ENCODE peak calls at places on chromosomes 11 and 22, in four cellular contexts. O, M, P and E are unnamed samples.

GRCh38 chr22:47063606-47064005 is 301.2 kb downstream of the TBC1D22A start:
- DNase-seq in P (no peak), O (no peak), M (no peak), E (no peak)

GRCh38 chr11:102191832-102192231 is 81.6 kb downstream of the YAP1 start:
- DNase-seq in O (no peak), M (no peak), P (no peak), E (no peak)

GRCh38 chr22:23116506-23117263 is 25.1 kb downstream of the RSPH14 start:
- DNase-seq in P (peak; percentile 6), O (no peak), M (no peak), E (no peak)

GRCh38 chr11:73173755-73174494 is 31.8 kb upstream of the FCHSD2 start:
- DNase-seq in M (no peak), O (no peak), P (no peak), E (no peak)

GRCh38 chr11:107493117-107493516 is 35.5 kb upstream of the CWF19L2 start:
- DNase-seq in O (no peak), M (no peak), P (no peak), E (no peak)

GRCh38 chr11:46710821-46711269 is 8.2 kb upstream of the F2 start:
- DNase-seq in M (no peak), O (peak; percentile 68), P (peak; percentile 50), E (no peak)

GRCh38 chr22:20509344-20510047 is 2.1 kb downstream of the MED15 start:
- DNase-seq in P (peak; percentile 62), M (no peak), O (peak; percentile 79), E (peak; percentile 84)

GRCh38 chr22:17633217-17633997 is 4.9 kb upstream of the ATP6V1E1 start:
- DNase-seq in M (no peak), P (no peak), O (no peak), E (no peak)

GRCh38 chr11:88179141-88179540 is 3.9 kb upstream of the RAB38 start:
- DNase-seq in O (no peak), P (no peak), M (no peak), E (no peak)

GRCh38 chr11:2819316-2819715 is 66.3 kb downstream of the CDKN1C start:
- DNase-seq in P (no peak), O (no peak), M (no peak), E (no peak)

GRCh38 chr22:40224702-40225101 is 47.0 kb downstream of the TNRC6B start:
- DNase-seq in M (no peak), P (no peak), O (no peak), E (no peak)

GRCh38 chr11:27673979-27674663 is 26.1 kb downstream of the BDNF start:
- DNase-seq in M (no peak), O (no peak), P (no peak), E (no peak)

GRCh38 chr11:123457187-123457770 is 27.2 kb downstream of the GRAMD1B start:
- DNase-seq in P (no peak), O (peak; percentile 57), M (no peak), E (peak; percentile 32)

GRCh38 chr22:48369789-48370507 is 1457.7 kb downstream of the BRD1 start:
- DNase-seq in M (no peak), O (no peak), P (no peak), E (peak; percentile 43)

DNA sequence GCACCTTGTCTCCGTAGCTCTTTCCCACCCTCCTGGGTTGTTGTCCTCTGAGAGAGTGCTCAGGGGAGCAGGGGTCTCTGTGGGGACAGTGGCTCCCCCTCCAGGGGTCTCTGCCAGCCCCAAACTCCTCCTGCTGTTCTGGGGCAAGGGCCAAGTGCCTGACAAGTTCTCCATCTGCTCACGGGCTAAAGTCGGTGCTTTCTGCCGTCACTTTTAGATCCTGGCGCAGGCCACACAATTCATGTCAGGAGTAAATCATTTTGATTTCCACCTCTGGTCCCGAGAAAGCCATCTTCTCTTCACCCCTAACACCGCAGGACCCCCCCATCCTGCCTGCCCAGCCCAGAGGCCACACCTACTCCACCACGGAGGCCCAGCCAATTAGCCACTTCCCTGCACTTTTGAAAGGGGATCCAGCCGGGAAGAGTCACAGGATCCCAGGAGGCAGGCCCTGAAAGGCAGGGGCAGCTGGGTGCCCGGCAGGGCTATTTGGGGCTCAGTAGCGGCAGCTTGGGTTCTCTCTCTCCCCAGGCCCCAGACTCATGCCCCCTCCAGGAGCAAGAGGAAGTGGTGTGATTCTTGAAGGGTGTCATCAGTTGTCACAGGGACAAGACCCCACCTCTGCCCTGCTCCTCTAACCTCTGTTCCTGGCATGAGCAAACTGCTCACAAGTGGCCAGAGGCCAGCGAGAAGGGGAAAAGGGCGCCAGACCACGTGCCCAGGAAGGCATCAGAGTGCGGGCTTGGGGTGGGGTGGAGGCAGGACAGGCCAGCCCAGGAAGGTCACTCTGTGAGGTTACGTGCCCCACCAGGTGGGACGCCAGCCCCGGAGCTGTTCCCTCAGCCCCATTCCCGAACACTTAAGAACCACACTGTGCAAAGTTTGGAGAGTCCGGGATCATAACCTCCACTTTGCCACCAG is 1.3 kb downstream of the MACROD1 start:
- DNase-seq in O (no peak), M (no peak), P (peak; percentile 57), E (no peak)
- H3K4me3 ChIP-seq in O (peak overlapping the region; percentile 89), M (peak overlapping the region; percentile 97), P (peak overlapping the region; percentile 56), E (peak overlapping the region; percentile 30)

DNA sequence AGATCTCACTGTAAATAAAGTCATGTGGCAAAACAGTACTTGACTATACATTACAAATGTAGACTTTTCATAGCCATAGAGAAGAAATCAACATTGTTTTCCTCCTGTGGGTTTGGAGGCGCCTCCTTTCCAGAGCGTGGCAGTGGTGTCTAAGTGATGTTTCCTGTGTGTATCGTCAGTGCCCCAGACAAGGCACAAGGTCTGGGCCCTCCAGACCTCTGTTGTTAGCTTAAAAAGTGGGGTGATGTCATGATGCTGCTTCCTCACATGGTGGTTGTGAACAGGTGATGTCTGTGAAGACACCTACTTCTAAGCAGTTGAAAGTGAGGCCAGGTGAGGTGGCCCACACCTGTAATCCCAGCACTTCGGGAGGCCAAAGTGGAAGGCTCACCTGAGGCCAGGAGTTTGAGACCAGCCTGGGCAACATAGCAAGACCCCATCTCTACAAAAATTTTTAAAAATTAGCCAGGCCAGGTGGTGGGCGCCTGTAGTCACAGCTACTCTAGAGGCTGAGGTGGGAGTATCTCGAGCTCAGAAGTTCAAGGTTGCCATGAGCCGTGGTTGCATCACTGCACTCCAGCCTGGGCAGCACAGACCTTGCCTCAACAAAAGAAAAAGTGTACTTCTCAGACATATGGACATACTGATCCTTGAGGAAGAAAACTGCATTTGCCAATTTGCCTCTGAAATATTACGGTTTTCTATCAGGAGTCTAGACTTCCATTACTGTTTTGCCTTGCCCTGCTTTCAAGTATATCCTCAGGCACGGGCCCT is 15.7 kb downstream of the NUP50 start:
- DNase-seq in O (no peak), P (no peak), M (no peak), E (no peak)
- H3K36me3 ChIP-seq in O (no peaks in the 10 kb centered on the region), P (no peaks in the 10 kb centered on the region), M (peaks cover 13% of the 10 kb centered on the region), E (peaks cover 22% of the 10 kb centered on the region)

GRCh38 chr11:20033806-20034205 is 126.5 kb downstream of the DBX1 start:
- DNase-seq in P (no peak), M (no peak), O (no peak), E (no peak)

GRCh38 chr11:20032577-20033265 is 127.6 kb downstream of the DBX1 start:
- DNase-seq in M (no peak), P (no peak), O (no peak), E (no peak)

GRCh38 chr11:20031155-20032001 is 128.9 kb downstream of the DBX1 start:
- DNase-seq in O (no peak), P (no peak), M (no peak), E (no peak)

GRCh38 chr11:20030472-20030871 is 129.8 kb downstream of the DBX1 start:
- DNase-seq in P (no peak), M (no peak), O (no peak), E (no peak)

DNA sequence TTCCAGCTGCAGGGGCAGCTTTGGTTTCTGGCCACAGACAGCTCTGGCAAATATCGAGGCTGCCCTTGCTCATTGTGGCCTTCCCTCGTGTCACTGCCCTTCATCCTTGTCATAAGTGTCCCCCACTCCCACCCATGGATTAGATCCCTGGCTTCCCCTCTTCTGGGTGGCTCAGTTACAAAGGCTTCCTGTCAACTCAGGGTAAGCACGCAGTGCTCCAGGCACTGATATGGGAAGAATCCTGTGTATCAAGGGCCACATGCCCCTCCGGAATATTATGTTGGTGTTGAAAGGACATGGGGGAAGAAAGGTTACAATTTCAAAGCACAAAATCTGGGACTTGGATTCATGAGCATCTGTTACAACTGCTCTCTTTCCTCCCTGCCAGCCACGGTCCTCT is 128.1 kb downstream of the DBX1 start:
- DNase-seq in M (no peak), O (no peak), P (no peak), E (no peak)
- H3K27ac ChIP-seq in M (peak overlapping the region; percentile 49), O (no peak overlapping the region), P (no peak overlapping the region), E (no peak overlapping the region)

DNA sequence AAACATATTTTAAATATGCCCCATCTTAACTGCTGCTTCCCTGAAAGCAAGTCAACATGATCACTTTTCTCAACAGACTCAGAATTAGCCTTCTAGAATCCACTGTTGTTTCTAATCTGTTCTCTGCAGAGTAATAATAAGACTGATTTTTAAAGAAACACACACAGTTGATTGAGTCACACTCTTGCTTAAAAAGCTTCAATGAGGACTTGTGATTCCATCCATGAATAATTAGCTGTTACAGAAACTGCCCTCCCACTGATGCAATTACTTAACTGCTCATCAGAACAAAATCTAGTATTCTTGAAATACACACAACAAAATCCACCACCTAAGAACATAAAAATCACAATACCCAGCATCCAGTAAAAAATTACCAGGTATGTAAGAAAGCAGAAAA is 100.5 kb upstream of the TIMP3 start:
- DNase-seq in P (no peak), M (no peak), O (no peak), E (no peak)
- H3K4me3 ChIP-seq in P (no peak overlapping the region), M (no peak overlapping the region), O (no peak overlapping the region), E (no peak overlapping the region)